ENCODE peak calls at places on chromosome 14, in four cellular contexts. D is HEK293T, J is WTC11, Q is HepG2. U is an unnamed sample.

GRCh38 chr14:72443991-72444431 is 449.9 kb downstream of the DPF3 start:
- DNase-seq in D (no peak), J (no peak), Q (no peak), U (no peak)

GRCh38 chr14:102900631-102901571 is 21.6 kb upstream of the AMN start:
- DNase-seq in D (no peak), J (no peak), Q (no peak), U (no peak)

GRCh38 chr14:23008836-23009235 is 1.1 kb downstream of the C14orf93 start:
- DNase-seq in D (no peak), Q (no peak), J (no peak), U (no peak)

GRCh38 chr14:57974896-57975295 is 109.0 kb upstream of the SLC35F4 start:
- DNase-seq in J (no peak), Q (no peak), D (no peak), U (no peak)

GRCh38 chr14:91185721-91186120 is 58.8 kb downstream of the GPR68 start:
- DNase-seq in D (no peak), J (no peak), Q (no peak), U (no peak)

GRCh38 chr14:58966991-58967390 is 221.5 kb upstream of the DAAM1 start:
- DNase-seq in J (no peak), D (no peak), Q (no peak), U (no peak)

GRCh38 chr14:92497391-92497790 is 16.2 kb upstream of the RIN3 start:
- DNase-seq in Q (no peak), J (no peak), D (no peak), U (no peak)

GRCh38 chr14:20413785-20414117 is 450 bp upstream of the TEP1 start:
- DNase-seq in D (no peak), J (no peak), Q (no peak), U (no peak)

GRCh38 chr14:52551696-52552062 is 626 bp downstream of the TXNDC16 start:
- DNase-seq in D (no peak), J (no peak), Q (peak; percentile 32), U (no peak)

GRCh38 chr14:96693252-96693820 is 103.8 kb upstream of the VRK1 start:
- DNase-seq in J (no peak), Q (no peak), D (no peak), U (no peak)

GRCh38 chr14:24366664-24367505 is 1.1 kb upstream of the NFATC4 start:
- DNase-seq in Q (peak; percentile 92), D (peak; percentile 74), J (peak; percentile 93), U (peak; percentile 66)

GRCh38 chr14:91143862-91144261 is 30.0 kb downstream of the DGLUCY start:
- DNase-seq in D (no peak), Q (no peak), J (no peak), U (no peak)

GRCh38 chr14:68676511-68676943 is 116.3 kb downstream of the ZFP36L1 start:
- DNase-seq in Q (peak; percentile 39), J (no peak), D (no peak), U (no peak)

GRCh38 chr14:57816568-57817284 is 49.2 kb downstream of the SLC35F4 start:
- DNase-seq in D (no peak), J (no peak), Q (no peak), U (no peak)

GRCh38 chr14:92945959-92946846 is 23.3 kb downstream of the CHGA start:
- DNase-seq in D (no peak), Q (no peak), J (no peak), U (no peak)

GRCh38 chr14:21057803-21058675 is at the start of gene RNASE8:
- DNase-seq in J (no peak), D (no peak), Q (no peak), U (no peak)

GRCh38 chr14:61145258-61145902 is 135.8 kb downstream of the TMEM30B start:
- DNase-seq in D (no peak), Q (no peak), J (no peak), U (no peak)

GRCh38 chr14:102711207-102711606 is 66.0 kb upstream of the TRAF3 start:
- DNase-seq in D (no peak), J (no peak), Q (no peak), U (no peak)

GRCh38 chr14:36660736-36661505 is 739 bp upstream of the PAX9 start:
- DNase-seq in J (peak; percentile 33), Q (no peak), D (no peak), U (no peak)

GRCh38 chr14:72186461-72187035 is 254.3 kb downstream of the RGS6 start:
- DNase-seq in D (no peak), Q (no peak), J (no peak), U (no peak)

GRCh38 chr14:59926534-59926933 is 6.6 kb downstream of the LRRC9 start:
- DNase-seq in Q (no peak), D (no peak), J (no peak), U (no peak)

GRCh38 chr14:79325557-79325956 is 885.7 kb downstream of the DIO2 start:
- DNase-seq in Q (no peak), J (no peak), D (no peak), U (no peak)

GRCh38 chr14:48805315-48805714 is 780.9 kb downstream of the RPS29 start:
- DNase-seq in D (peak; percentile 21), Q (peak; percentile 15), J (peak; percentile 30), U (no peak)

GRCh38 chr14:67411820-67412421 is at the start of gene PLEK2:
- DNase-seq in Q (no peak), J (peak; percentile 42), D (no peak), U (no peak)

GRCh38 chr14:105482486-105483110 is 4.1 kb upstream of the CRIP1 start:
- DNase-seq in Q (no peak), D (no peak), J (no peak), U (no peak)

GRCh38 chr14:36516719-36517241 is 3.3 kb downstream of the NKX2-1 start:
- DNase-seq in Q (no peak), D (no peak), J (peak; percentile 17), U (no peak)

GRCh38 chr14:54622189-54622958 is 55.4 kb downstream of the SAMD4A start:
- DNase-seq in J (no peak), Q (no peak), D (no peak), U (no peak)

GRCh38 chr14:24612186-24612585 is 2.7 kb upstream of the GZMH start:
- DNase-seq in D (no peak), Q (peak; percentile 58), J (no peak), U (no peak)

GRCh38 chr14:68846466-68846865 is 53.6 kb upstream of the ZFP36L1 start:
- DNase-seq in Q (no peak), J (no peak), D (no peak), U (no peak)

GRCh38 chr14:78182722-78183121 is 12.5 kb downstream of the NRXN3 start:
- DNase-seq in D (no peak), Q (no peak), J (no peak), U (no peak)

GRCh38 chr14:94923771-94924170 is 153.9 kb upstream of the GSC start:
- DNase-seq in J (no peak), Q (no peak), D (no peak), U (no peak)

GRCh38 chr14:21923820-21924219 is 250.2 kb upstream of the OR4E1 start:
- DNase-seq in J (no peak), Q (no peak), D (no peak), U (no peak)

GRCh38 chr14:33287204-33287603 is 348.5 kb downstream of the NPAS3 start:
- DNase-seq in J (no peak), Q (no peak), D (no peak), U (no peak)

GRCh38 chr14:55927059-55927458 is 191.2 kb upstream of the PELI2 start:
- DNase-seq in Q (no peak), D (no peak), J (no peak), U (no peak)
- TF ChIP-seq ELF4 in Q (no peak), D (no peak), J (no peak), U (no peak)

GRCh38 chr14:64955297-64955696 is 12.8 kb upstream of the GPX2 start:
- DNase-seq in Q (no peak), J (no peak), D (no peak), U (no peak)
- TF ChIP-seq ELF4 in Q (no peak), J (no peak), D (no peak), U (no peak)

DNA sequence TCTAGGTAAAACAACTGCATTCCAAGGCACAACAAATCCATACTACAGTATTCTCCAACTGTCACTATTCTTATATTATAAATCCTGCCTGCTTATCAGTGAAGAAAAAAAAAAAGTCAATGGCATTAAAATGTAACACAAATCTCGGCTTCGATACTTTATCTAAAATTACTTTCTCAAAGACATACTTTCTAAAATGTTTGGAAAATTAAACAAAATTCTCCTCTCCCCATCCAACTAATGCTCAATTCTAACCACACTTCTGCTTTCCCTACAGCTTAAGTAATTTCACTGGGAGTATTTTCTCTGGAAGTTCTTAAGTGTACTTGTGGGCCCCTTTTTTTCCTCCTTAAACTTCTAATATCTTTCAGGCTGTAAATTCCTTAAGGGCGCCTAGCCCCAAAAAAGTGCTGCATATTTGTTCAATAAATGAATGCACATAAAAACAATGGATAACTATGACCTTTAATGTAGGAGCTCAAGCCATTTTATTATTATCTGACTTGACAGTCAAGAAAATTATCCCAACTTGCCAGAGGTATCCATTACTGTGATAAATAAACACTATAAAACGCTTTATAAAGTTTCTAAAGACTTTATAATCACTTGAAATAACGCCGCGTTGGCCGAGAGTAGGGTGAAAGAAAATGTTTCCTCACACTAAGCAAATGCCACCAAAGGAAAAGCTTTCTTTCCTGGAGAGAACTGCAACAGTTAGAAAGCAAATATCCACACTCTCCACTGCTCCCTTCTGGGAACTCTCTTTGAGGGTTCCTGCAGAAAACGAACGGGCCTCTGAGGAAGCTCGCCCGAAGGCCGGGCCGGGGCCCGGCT is 954 bp downstream of the HEATR5A start:
- DNase-seq in D (no peak), J (no peak), Q (no peak), U (no peak)
- TF ChIP-seq ELF4 in D (no peak), J (no peak), Q (no peak), U (no peak)

GRCh38 chr14:76245097-76245496 is 93.4 kb downstream of the GPATCH2L start:
- DNase-seq in Q (peak; percentile 28), J (no peak), D (no peak), U (no peak)
- TF ChIP-seq ELF4 in Q (no peak), J (no peak), D (no peak), U (no peak)

DNA sequence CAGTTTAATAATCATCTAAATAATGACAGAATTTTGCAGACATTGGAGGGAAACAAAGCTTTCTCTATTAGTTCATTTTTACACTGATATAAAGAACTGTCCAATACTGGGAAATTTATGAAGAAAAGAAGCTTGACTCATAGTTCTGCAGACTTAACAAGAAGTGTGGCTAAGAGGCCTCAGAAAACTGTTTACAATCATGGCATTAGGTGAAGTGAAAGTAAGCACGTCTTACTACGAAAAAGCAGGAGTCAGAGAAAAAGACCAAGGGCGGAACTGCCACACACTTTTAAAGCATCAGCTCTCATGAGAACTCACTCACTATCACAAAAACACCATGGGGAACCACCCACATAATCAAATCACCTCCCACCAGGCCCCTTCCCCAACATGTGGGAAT is 804.4 kb downstream of the FLRT2 start:
- DNase-seq in Q (no peak), D (no peak), J (no peak), U (no peak)
- TF ChIP-seq ELF4 in Q (no peak), D (no peak), J (no peak), U (no peak)

DNA sequence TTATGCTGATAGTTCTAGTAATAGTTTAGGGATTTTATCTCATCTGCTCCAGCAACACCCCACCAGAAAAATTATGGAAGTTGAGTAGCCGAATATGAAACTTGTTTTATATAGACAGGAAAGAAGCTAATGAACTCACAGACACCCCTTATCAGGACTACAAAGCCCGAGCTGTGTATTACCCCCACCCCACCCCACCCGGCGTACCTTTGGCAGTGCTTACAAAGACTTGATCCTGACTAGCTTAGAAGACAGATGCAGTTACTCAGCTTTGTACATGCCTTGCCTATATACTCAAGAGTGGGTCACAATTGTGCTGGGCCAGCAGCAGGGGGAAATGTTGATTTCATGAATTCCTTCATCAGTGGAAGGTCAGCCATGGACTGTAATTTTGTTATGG is 22.4 kb downstream of the PROX2 start:
- DNase-seq in D (no peak), Q (no peak), J (no peak), U (no peak)
- TF ChIP-seq ELF4 in D (no peak), Q (no peak), J (no peak), U (no peak)